ENCODE peak calls at places on chromosome 3, in six cellular contexts. E, T, C, S, R and W are unnamed samples.

GRCh38 chr3:194322701-194323174 is 28.4 kb downstream of the CPN2 start:
- DNase-seq in E (no peak), T (no peak), C (no peak), S (peak), R (peak), W (no peak)

GRCh38 chr3:62621171-62621570 is 247.8 kb upstream of the FEZF2 start:
- DNase-seq in E (no peak), T (no peak), C (no peak), S (no peak), R (no peak), W (no peak)

GRCh38 chr3:71307884-71308697 is 275.4 kb downstream of the FOXP1 start:
- DNase-seq in E (no peak), T (no peak), C (no peak), S (no peak), R (no peak), W (no peak)

GRCh38 chr3:64889991-64890390 is 202.2 kb upstream of the ADAMTS9 start:
- DNase-seq in E (no peak), T (no peak), C (peak), S (no peak), R (no peak), W (no peak)

GRCh38 chr3:154779571-154779970 is 300.5 kb upstream of the MME start:
- DNase-seq in E (no peak), T (no peak), C (no peak), S (no peak), R (peak), W (no peak)

GRCh38 chr3:68571321-68571720 is 361.0 kb downstream of the TAFA4 start:
- DNase-seq in E (no peak), T (no peak), C (no peak), S (no peak), R (no peak), W (no peak)

GRCh38 chr3:148998715-148999413 is 7.5 kb downstream of the GYG1 start:
- DNase-seq in E (no peak), T (no peak), C (no peak), S (no peak), R (no peak), W (no peak)

GRCh38 chr3:65635661-65636060 is 403.1 kb downstream of the MAGI1 start:
- DNase-seq in E (no peak), T (no peak), C (no peak), S (no peak), R (no peak), W (no peak)

GRCh38 chr3:177928156-177928555 is 608.1 kb upstream of the KCNMB2 start:
- DNase-seq in E (no peak), T (no peak), C (no peak), S (no peak), R (peak), W (no peak)

GRCh38 chr3:190912736-190913135 is 50.2 kb upstream of the GMNC start:
- DNase-seq in E (no peak), T (no peak), C (no peak), S (no peak), R (peak), W (no peak)

GRCh38 chr3:74591946-74592345 is 22.5 kb downstream of the CNTN3 start:
- DNase-seq in E (no peak), T (no peak), C (no peak), S (no peak), R (no peak), W (no peak)

GRCh38 chr3:31996195-31996594 is 14.6 kb downstream of the ZNF860 start:
- DNase-seq in E (no peak), T (no peak), C (no peak), S (no peak), R (no peak), W (no peak)

GRCh38 chr3:17500618-17501017 is 241.8 kb downstream of the TBC1D5 start:
- DNase-seq in E (no peak), T (no peak), C (no peak), S (no peak), R (peak), W (no peak)

GRCh38 chr3:96200897-96201296 is 613.5 kb upstream of the EPHA6 start:
- DNase-seq in E (no peak), T (no peak), C (no peak), S (no peak), R (no peak), W (peak)

GRCh38 chr3:44427683-44428082 is 49.8 kb downstream of the ZNF445 start:
- DNase-seq in E (peak), T (no peak), C (no peak), S (no peak), R (no peak), W (no peak)

GRCh38 chr3:179666436-179667035 is 13.7 kb downstream of the USP13 start:
- DNase-seq in E (peak), T (no peak), C (no peak), S (no peak), R (peak), W (no peak)

GRCh38 chr3:48634661-48635221 is 520 bp downstream of the SLC26A6 start:
- DNase-seq in E (peak), T (peak), C (peak), S (no peak), R (peak), W (peak)

GRCh38 chr3:136343446-136343845 is 93.3 kb downstream of the PCCB start:
- DNase-seq in E (no peak), T (no peak), C (no peak), S (no peak), R (no peak), W (no peak)

GRCh38 chr3:11717301-11717700 is 73.6 kb upstream of the VGLL4 start:
- DNase-seq in E (no peak), T (no peak), C (no peak), S (no peak), R (peak), W (no peak)